ENCODE peak calls at places on chromosome 2, in ten cellular contexts. One of them, this sample, is unnamed.

GRCh38 chr2:100879296-100879695 is 59.4 kb downstream of the NPAS2 start:
- DNase-seq in psoas muscle: no peak
- DNase-seq in fibroblast of lung: no peak
- DNase-seq in kidney: no peak
- DNase-seq in MM.1S: no peak
- DNase-seq in progenitor cell of endocrine pancreas: no peak
- DNase-seq in GM23338: no peak
- DNase-seq in activated CD8-positive, alpha-beta T cell treated with anti-CD3 and anti-CD28 coated beads for 36 hours: no peak
- DNase-seq in WTC11: no peak
- DNase-seq in PC-9: no peak
- DNase-seq in this sample: no peak

GRCh38 chr2:228017784-228018183 is 146.4 kb downstream of the DAW1 start:
- DNase-seq in PC-9: no peak
- DNase-seq in activated CD8-positive, alpha-beta T cell treated with anti-CD3 and anti-CD28 coated beads for 36 hours: no peak
- DNase-seq in MM.1S: no peak
- DNase-seq in GM23338: no peak
- DNase-seq in fibroblast of lung: no peak
- DNase-seq in kidney: no peak
- DNase-seq in WTC11: no peak
- DNase-seq in progenitor cell of endocrine pancreas: no peak
- DNase-seq in psoas muscle: no peak
- DNase-seq in this sample: no peak

GRCh38 chr2:120737802-120738516 is 2.3 kb downstream of the GLI2 start:
- DNase-seq in progenitor cell of endocrine pancreas: peak; percentile 10
- DNase-seq in fibroblast of lung: no peak
- DNase-seq in WTC11: peak; percentile 72
- DNase-seq in GM23338: peak; percentile 87
- DNase-seq in activated CD8-positive, alpha-beta T cell treated with anti-CD3 and anti-CD28 coated beads for 36 hours: no peak
- DNase-seq in PC-9: no peak
- DNase-seq in kidney: no peak
- DNase-seq in psoas muscle: no peak
- DNase-seq in MM.1S: no peak
- DNase-seq in this sample: no peak

GRCh38 chr2:48560546-48561209 is 30.7 kb downstream of the STON1 start:
- DNase-seq in psoas muscle: no peak
- DNase-seq in kidney: no peak
- DNase-seq in progenitor cell of endocrine pancreas: no peak
- DNase-seq in MM.1S: no peak
- DNase-seq in GM23338: peak; percentile 39
- DNase-seq in activated CD8-positive, alpha-beta T cell treated with anti-CD3 and anti-CD28 coated beads for 36 hours: no peak
- DNase-seq in PC-9: no peak
- DNase-seq in fibroblast of lung: no peak
- DNase-seq in WTC11: peak; percentile 15
- DNase-seq in this sample: no peak

GRCh38 chr2:62996534-62997186 is 54.0 kb upstream of the OTX1 start:
- DNase-seq in fibroblast of lung: no peak
- DNase-seq in psoas muscle: no peak
- DNase-seq in MM.1S: no peak
- DNase-seq in PC-9: no peak
- DNase-seq in GM23338: no peak
- DNase-seq in progenitor cell of endocrine pancreas: no peak
- DNase-seq in kidney: no peak
- DNase-seq in WTC11: no peak
- DNase-seq in activated CD8-positive, alpha-beta T cell treated with anti-CD3 and anti-CD28 coated beads for 36 hours: no peak
- DNase-seq in this sample: no peak

GRCh38 chr2:173589604-173590277 is 235.1 kb downstream of the CDCA7 start:
- DNase-seq in activated CD8-positive, alpha-beta T cell treated with anti-CD3 and anti-CD28 coated beads for 36 hours: no peak
- DNase-seq in kidney: no peak
- DNase-seq in MM.1S: no peak
- DNase-seq in PC-9: peak; percentile 95
- DNase-seq in psoas muscle: no peak
- DNase-seq in WTC11: no peak
- DNase-seq in fibroblast of lung: peak; percentile 13
- DNase-seq in progenitor cell of endocrine pancreas: no peak
- DNase-seq in GM23338: peak; percentile 20
- DNase-seq in this sample: no peak

GRCh38 chr2:122739732-122740593 is 984.5 kb downstream of the TSN start:
- DNase-seq in progenitor cell of endocrine pancreas: no peak
- DNase-seq in MM.1S: no peak
- DNase-seq in GM23338: no peak
- DNase-seq in psoas muscle: no peak
- DNase-seq in PC-9: no peak
- DNase-seq in WTC11: no peak
- DNase-seq in fibroblast of lung: no peak
- DNase-seq in activated CD8-positive, alpha-beta T cell treated with anti-CD3 and anti-CD28 coated beads for 36 hours: no peak
- DNase-seq in kidney: no peak
- DNase-seq in this sample: no peak

GRCh38 chr2:12555012-12555645 is 161.6 kb upstream of the TRIB2 start:
- DNase-seq in kidney: no peak
- DNase-seq in progenitor cell of endocrine pancreas: no peak
- DNase-seq in fibroblast of lung: peak; percentile 83
- DNase-seq in psoas muscle: no peak
- DNase-seq in WTC11: no peak
- DNase-seq in MM.1S: no peak
- DNase-seq in activated CD8-positive, alpha-beta T cell treated with anti-CD3 and anti-CD28 coated beads for 36 hours: peak; percentile 59
- DNase-seq in GM23338: no peak
- DNase-seq in PC-9: peak; percentile 70
- DNase-seq in this sample: peak; percentile 66

GRCh38 chr2:173978447-173978846 is 13.3 kb upstream of the SP3 start:
- DNase-seq in activated CD8-positive, alpha-beta T cell treated with anti-CD3 and anti-CD28 coated beads for 36 hours: peak; percentile 58
- DNase-seq in progenitor cell of endocrine pancreas: no peak
- DNase-seq in GM23338: no peak
- DNase-seq in psoas muscle: no peak
- DNase-seq in MM.1S: no peak
- DNase-seq in fibroblast of lung: no peak
- DNase-seq in kidney: no peak
- DNase-seq in WTC11: no peak
- DNase-seq in PC-9: no peak
- DNase-seq in this sample: no peak

GRCh38 chr2:100935372-100935752 is 66.7 kb upstream of the RPL31 start:
- DNase-seq in kidney: no peak
- DNase-seq in PC-9: no peak
- DNase-seq in MM.1S: no peak
- DNase-seq in psoas muscle: no peak
- DNase-seq in activated CD8-positive, alpha-beta T cell treated with anti-CD3 and anti-CD28 coated beads for 36 hours: no peak
- DNase-seq in fibroblast of lung: peak; percentile 85
- DNase-seq in GM23338: no peak
- DNase-seq in WTC11: no peak
- DNase-seq in progenitor cell of endocrine pancreas: no peak
- DNase-seq in this sample: peak; percentile 79

GRCh38 chr2:41836944-41837343 is 210.9 kb upstream of the PKDCC start:
- DNase-seq in activated CD8-positive, alpha-beta T cell treated with anti-CD3 and anti-CD28 coated beads for 36 hours: peak; percentile 32
- DNase-seq in fibroblast of lung: peak; percentile 36
- DNase-seq in PC-9: no peak
- DNase-seq in WTC11: peak; percentile 70
- DNase-seq in kidney: no peak
- DNase-seq in GM23338: peak; percentile 91
- DNase-seq in MM.1S: peak; percentile 52
- DNase-seq in psoas muscle: no peak
- DNase-seq in progenitor cell of endocrine pancreas: peak; percentile 62
- DNase-seq in this sample: peak; percentile 13

GRCh38 chr2:134244587-134244986 is 9.3 kb upstream of the MGAT5 start:
- DNase-seq in kidney: no peak
- DNase-seq in progenitor cell of endocrine pancreas: no peak
- DNase-seq in activated CD8-positive, alpha-beta T cell treated with anti-CD3 and anti-CD28 coated beads for 36 hours: no peak
- DNase-seq in MM.1S: no peak
- DNase-seq in WTC11: no peak
- DNase-seq in fibroblast of lung: no peak
- DNase-seq in GM23338: no peak
- DNase-seq in psoas muscle: no peak
- DNase-seq in PC-9: no peak
- DNase-seq in this sample: no peak

GRCh38 chr2:192749606-192750200 is 555.0 kb upstream of the TMEFF2 start:
- DNase-seq in GM23338: peak; percentile 56
- DNase-seq in fibroblast of lung: peak; percentile 0
- DNase-seq in activated CD8-positive, alpha-beta T cell treated with anti-CD3 and anti-CD28 coated beads for 36 hours: no peak
- DNase-seq in PC-9: no peak
- DNase-seq in psoas muscle: no peak
- DNase-seq in MM.1S: peak; percentile 9
- DNase-seq in WTC11: no peak
- DNase-seq in progenitor cell of endocrine pancreas: no peak
- DNase-seq in kidney: no peak
- DNase-seq in this sample: no peak

GRCh38 chr2:120208381-120209353 is 14.5 kb downstream of the TMEM185B start:
- DNase-seq in fibroblast of lung: no peak
- DNase-seq in kidney: no peak
- DNase-seq in MM.1S: no peak
- DNase-seq in PC-9: no peak
- DNase-seq in progenitor cell of endocrine pancreas: no peak
- DNase-seq in psoas muscle: no peak
- DNase-seq in WTC11: no peak
- DNase-seq in GM23338: no peak
- DNase-seq in activated CD8-positive, alpha-beta T cell treated with anti-CD3 and anti-CD28 coated beads for 36 hours: no peak
- DNase-seq in this sample: no peak

GRCh38 chr2:156189143-156189542 is 143.4 kb downstream of the NR4A2 start:
- DNase-seq in MM.1S: no peak
- DNase-seq in progenitor cell of endocrine pancreas: no peak
- DNase-seq in activated CD8-positive, alpha-beta T cell treated with anti-CD3 and anti-CD28 coated beads for 36 hours: no peak
- DNase-seq in WTC11: no peak
- DNase-seq in GM23338: no peak
- DNase-seq in psoas muscle: no peak
- DNase-seq in kidney: no peak
- DNase-seq in fibroblast of lung: no peak
- DNase-seq in PC-9: no peak
- DNase-seq in this sample: no peak

GRCh38 chr2:29433920-29434319 is 318.7 kb downstream of the CLIP4 start:
- DNase-seq in PC-9: no peak
- DNase-seq in psoas muscle: no peak
- DNase-seq in progenitor cell of endocrine pancreas: no peak
- DNase-seq in WTC11: no peak
- DNase-seq in kidney: no peak
- DNase-seq in GM23338: no peak
- DNase-seq in fibroblast of lung: no peak
- DNase-seq in activated CD8-positive, alpha-beta T cell treated with anti-CD3 and anti-CD28 coated beads for 36 hours: no peak
- DNase-seq in MM.1S: no peak
- DNase-seq in this sample: no peak

GRCh38 chr2:29430382-29431112 is 315.3 kb downstream of the CLIP4 start:
- DNase-seq in activated CD8-positive, alpha-beta T cell treated with anti-CD3 and anti-CD28 coated beads for 36 hours: no peak
- DNase-seq in WTC11: no peak
- DNase-seq in fibroblast of lung: no peak
- DNase-seq in MM.1S: no peak
- DNase-seq in kidney: no peak
- DNase-seq in PC-9: no peak
- DNase-seq in GM23338: no peak
- DNase-seq in psoas muscle: no peak
- DNase-seq in progenitor cell of endocrine pancreas: no peak
- DNase-seq in this sample: no peak

GRCh38 chr2:29426354-29426753 is 311.1 kb downstream of the CLIP4 start:
- DNase-seq in PC-9: no peak
- DNase-seq in GM23338: no peak
- DNase-seq in kidney: no peak
- DNase-seq in MM.1S: no peak
- DNase-seq in progenitor cell of endocrine pancreas: no peak
- DNase-seq in WTC11: no peak
- DNase-seq in activated CD8-positive, alpha-beta T cell treated with anti-CD3 and anti-CD28 coated beads for 36 hours: no peak
- DNase-seq in psoas muscle: no peak
- DNase-seq in fibroblast of lung: no peak
- DNase-seq in this sample: no peak

GRCh38 chr2:29425866-29426265 is 310.7 kb downstream of the CLIP4 start:
- DNase-seq in kidney: no peak
- DNase-seq in psoas muscle: no peak
- DNase-seq in WTC11: no peak
- DNase-seq in progenitor cell of endocrine pancreas: no peak
- DNase-seq in PC-9: no peak
- DNase-seq in GM23338: no peak
- DNase-seq in MM.1S: no peak
- DNase-seq in fibroblast of lung: no peak
- DNase-seq in activated CD8-positive, alpha-beta T cell treated with anti-CD3 and anti-CD28 coated beads for 36 hours: no peak
- DNase-seq in this sample: no peak

GRCh38 chr2:29431485-29431884 is 316.3 kb downstream of the CLIP4 start:
- DNase-seq in psoas muscle: no peak
- DNase-seq in WTC11: no peak
- DNase-seq in progenitor cell of endocrine pancreas: no peak
- DNase-seq in GM23338: no peak
- DNase-seq in PC-9: no peak
- DNase-seq in MM.1S: no peak
- DNase-seq in kidney: no peak
- DNase-seq in fibroblast of lung: no peak
- DNase-seq in activated CD8-positive, alpha-beta T cell treated with anti-CD3 and anti-CD28 coated beads for 36 hours: no peak
- DNase-seq in this sample: no peak
- TF ChIP-seq CTCF in psoas muscle: no peak
- TF ChIP-seq CTCF in WTC11: no peak
- TF ChIP-seq CTCF in progenitor cell of endocrine pancreas: no peak
- TF ChIP-seq CTCF in GM23338: no peak
- TF ChIP-seq CTCF in PC-9: no peak
- TF ChIP-seq CTCF in MM.1S: no peak
- TF ChIP-seq CTCF in kidney: no peak
- TF ChIP-seq CTCF in fibroblast of lung: no peak
- TF ChIP-seq CTCF in activated CD8-positive, alpha-beta T cell treated with anti-CD3 and anti-CD28 coated beads for 36 hours: no peak
- TF ChIP-seq CTCF in this sample: no peak

DNA sequence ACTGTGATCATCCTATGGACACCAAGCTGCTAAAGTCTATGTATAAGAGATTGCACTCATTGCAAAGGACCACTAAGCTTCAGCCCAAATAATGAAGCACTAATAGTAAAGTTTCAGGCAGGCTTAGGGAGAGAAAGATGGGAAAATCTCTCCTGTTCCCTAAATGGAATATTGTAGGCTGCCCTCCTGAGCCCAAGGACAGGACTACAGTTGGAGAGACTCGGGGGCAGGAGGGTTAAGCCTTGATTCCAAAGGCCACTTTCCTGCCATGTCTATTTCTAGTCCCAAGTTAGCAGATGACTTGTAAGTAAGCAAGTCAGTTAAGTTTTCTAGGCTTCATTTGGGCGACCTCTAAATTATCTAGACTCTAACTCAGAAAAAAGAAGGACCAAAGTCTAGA is 9.0 kb downstream of the TMEM247 start:
- DNase-seq in GM23338: peak; percentile 33
- DNase-seq in WTC11: no peak
- DNase-seq in MM.1S: no peak
- DNase-seq in progenitor cell of endocrine pancreas: no peak
- DNase-seq in fibroblast of lung: no peak
- DNase-seq in activated CD8-positive, alpha-beta T cell treated with anti-CD3 and anti-CD28 coated beads for 36 hours: no peak
- DNase-seq in PC-9: no peak
- DNase-seq in kidney: no peak
- DNase-seq in psoas muscle: no peak
- DNase-seq in this sample: no peak
- TF ChIP-seq CTCF in GM23338: peak; percentile 15
- TF ChIP-seq CTCF in WTC11: no peak
- TF ChIP-seq CTCF in MM.1S: no peak
- TF ChIP-seq CTCF in progenitor cell of endocrine pancreas: no peak
- TF ChIP-seq CTCF in fibroblast of lung: peak; percentile 26
- TF ChIP-seq CTCF in activated CD8-positive, alpha-beta T cell treated with anti-CD3 and anti-CD28 coated beads for 36 hours: no peak
- TF ChIP-seq CTCF in PC-9: no peak
- TF ChIP-seq CTCF in kidney: no peak
- TF ChIP-seq CTCF in psoas muscle: no peak
- TF ChIP-seq CTCF in this sample: peak; percentile 44

GRCh38 chr2:38178142-38178541 is 102.2 kb upstream of the CYP1B1 start:
- DNase-seq in kidney: no peak
- DNase-seq in fibroblast of lung: peak; percentile 84
- DNase-seq in MM.1S: no peak
- DNase-seq in PC-9: no peak
- DNase-seq in activated CD8-positive, alpha-beta T cell treated with anti-CD3 and anti-CD28 coated beads for 36 hours: no peak
- DNase-seq in WTC11: no peak
- DNase-seq in psoas muscle: peak; percentile 61
- DNase-seq in GM23338: no peak
- DNase-seq in progenitor cell of endocrine pancreas: no peak
- DNase-seq in this sample: no peak
- TF ChIP-seq CTCF in kidney: no peak
- TF ChIP-seq CTCF in fibroblast of lung: no peak
- TF ChIP-seq CTCF in MM.1S: no peak
- TF ChIP-seq CTCF in PC-9: no peak
- TF ChIP-seq CTCF in activated CD8-positive, alpha-beta T cell treated with anti-CD3 and anti-CD28 coated beads for 36 hours: no peak
- TF ChIP-seq CTCF in WTC11: no peak
- TF ChIP-seq CTCF in psoas muscle: no peak
- TF ChIP-seq CTCF in GM23338: no peak
- TF ChIP-seq CTCF in progenitor cell of endocrine pancreas: no peak
- TF ChIP-seq CTCF in this sample: no peak

GRCh38 chr2:241560181-241560882 is 1.8 kb downstream of the BOK start:
- DNase-seq in fibroblast of lung: no peak
- DNase-seq in GM23338: no peak
- DNase-seq in PC-9: no peak
- DNase-seq in progenitor cell of endocrine pancreas: no peak
- DNase-seq in activated CD8-positive, alpha-beta T cell treated with anti-CD3 and anti-CD28 coated beads for 36 hours: no peak
- DNase-seq in WTC11: no peak
- DNase-seq in kidney: peak; percentile 78
- DNase-seq in psoas muscle: no peak
- DNase-seq in MM.1S: no peak
- DNase-seq in this sample: no peak
- TF ChIP-seq CTCF in fibroblast of lung: no peak
- TF ChIP-seq CTCF in GM23338: no peak
- TF ChIP-seq CTCF in PC-9: no peak
- TF ChIP-seq CTCF in progenitor cell of endocrine pancreas: no peak
- TF ChIP-seq CTCF in activated CD8-positive, alpha-beta T cell treated with anti-CD3 and anti-CD28 coated beads for 36 hours: no peak
- TF ChIP-seq CTCF in WTC11: no peak
- TF ChIP-seq CTCF in kidney: no peak
- TF ChIP-seq CTCF in psoas muscle: no peak
- TF ChIP-seq CTCF in MM.1S: no peak
- TF ChIP-seq CTCF in this sample: no peak

This sample was measured in HFFc6.